ENCODE peak calls at places on chromosome X, in ten cellular contexts. J is AG10803; E is adrenal gland; S is dorsolateral prefrontal cortex; A is left ventricle myocardium inferior; Y is CD4-positive, alpha-beta T cell; G is HepG2; P is fibroblast of mammary gland; D is GM06990; N is endothelial cell. B is an unnamed sample.

GRCh38 chrX:39401483-39402110 is 600.3 kb downstream of the MID1IP1 start:
- DNase-seq in E (no peak), Y (no peak), G (no peak), P (no peak), D (no peak), N (no peak), J (no peak), A (no peak), S (no peak), B (no peak)

GRCh38 chrX:40054793-40055192 is 43.0 kb downstream of the BCOR start:
- DNase-seq in N (no peak), A (no peak), Y (no peak), D (no peak), S (no peak), E (no peak), G (no peak), P (no peak), J (no peak), B (no peak)

GRCh38 chrX:119235872-119236598 is at the start of gene PGRMC1:
- DNase-seq in D (peak; percentile 89), J (peak; percentile 78), P (peak; percentile 75), E (peak; percentile 80), A (peak; percentile 82), S (peak; percentile 74), Y (peak; percentile 71), G (peak; percentile 55), N (peak; percentile 73), B (peak; percentile 79)

GRCh38 chrX:153307546-153308175 is 13.9 kb downstream of the PNMA6F start:
- DNase-seq in Y (no peak), P (no peak), N (no peak), E (no peak), A (no peak), S (no peak), J (peak; percentile 2), D (no peak), G (no peak), B (no peak)

GRCh38 chrX:38806875-38807601 is 5.8 kb downstream of the MID1IP1 start:
- DNase-seq in Y (no peak), N (no peak), G (peak; percentile 13), A (no peak), P (no peak), D (no peak), J (no peak), S (no peak), E (no peak), B (no peak)

GRCh38 chrX:43646800-43647199 is 9.3 kb upstream of the MAOA start:
- DNase-seq in D (no peak), E (no peak), A (no peak), P (no peak), N (no peak), S (no peak), G (no peak), J (no peak), Y (no peak), B (no peak)

GRCh38 chrX:76802698-76803097 is 375.2 kb downstream of the MAGEE1 start:
- DNase-seq in N (no peak), E (no peak), S (no peak), A (no peak), Y (no peak), P (peak; percentile 5), J (peak; percentile 5), D (no peak), G (no peak), B (no peak)

GRCh38 chrX:9682456-9682855 is 83.2 kb downstream of the GPR143 start:
- DNase-seq in N (no peak), Y (no peak), E (no peak), A (no peak), S (no peak), D (no peak), P (peak; percentile 17), J (peak; percentile 29), G (no peak), B (no peak)

GRCh38 chrX:39613997-39614679 is 483.6 kb downstream of the BCOR start:
- DNase-seq in J (no peak), S (no peak), D (peak; percentile 38), A (no peak), G (no peak), N (no peak), P (no peak), E (no peak), Y (peak; percentile 1), B (peak; percentile 84)

GRCh38 chrX:12197030-12197429 is 58.8 kb downstream of the FRMPD4 start:
- DNase-seq in G (no peak), Y (no peak), J (peak; percentile 41), A (no peak), E (no peak), S (no peak), D (no peak), P (peak; percentile 15), N (no peak), B (no peak)

DNA sequence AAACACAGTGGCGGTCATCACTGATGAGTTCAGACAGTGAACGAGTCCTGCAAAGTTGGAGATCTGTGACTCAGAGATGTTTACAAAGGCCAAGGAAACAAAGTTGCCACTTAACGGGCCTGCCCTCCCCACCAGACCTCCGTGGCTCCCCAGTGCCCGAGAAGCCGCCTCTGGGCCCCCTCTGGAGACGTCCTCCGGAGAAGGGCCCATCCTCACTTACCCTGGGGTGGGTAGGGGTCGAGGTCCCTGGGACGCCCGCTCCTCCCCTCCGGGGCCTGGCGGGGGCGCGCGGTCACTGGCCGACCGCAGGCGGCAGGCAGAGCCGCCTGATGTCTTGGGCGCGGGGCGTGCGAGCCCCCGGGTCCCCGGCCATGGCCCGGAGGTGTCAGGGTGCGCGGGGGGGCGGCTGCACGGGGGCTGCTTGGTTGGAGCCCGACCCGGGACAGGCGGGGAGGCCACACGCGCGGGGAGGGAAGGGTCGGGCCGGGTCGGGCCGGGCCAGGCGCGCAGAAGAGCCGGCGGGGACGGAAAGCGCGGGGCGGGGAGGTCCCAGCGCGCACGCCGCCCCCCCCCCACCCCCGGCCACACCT is 590 bp downstream of the DHRSX start:
- DNase-seq in S (no peak), J (peak; percentile 64), Y (peak; percentile 9), N (peak; percentile 57), P (peak; percentile 77), D (peak; percentile 62), G (peak; percentile 18), E (peak; percentile 54), A (peak; percentile 34), B (peak; percentile 34)
- TF ChIP-seq CTCF in S (peak; percentile 7), J (no peak), Y (no peak), N (no peak), P (no peak), D (peak; percentile 37), G (peak; percentile 48), E (no peak), A (peak; percentile 24), B (no peak)

GRCh38 chrX:124097116-124097515 is 135.6 kb downstream of the STAG2 start:
- DNase-seq in J (no peak), S (no peak), E (no peak), N (no peak), P (no peak), Y (no peak), D (no peak), A (no peak), G (no peak), B (no peak)

GRCh38 chrX:124103966-124104365 is 142.5 kb downstream of the STAG2 start:
- DNase-seq in A (no peak), E (no peak), Y (no peak), N (no peak), J (no peak), D (no peak), G (no peak), S (no peak), P (no peak), B (no peak)

GRCh38 chrX:124093222-124093621 is 131.7 kb downstream of the STAG2 start:
- DNase-seq in Y (no peak), A (no peak), P (no peak), G (no peak), S (no peak), E (no peak), N (no peak), J (no peak), D (no peak), B (no peak)

DNA sequence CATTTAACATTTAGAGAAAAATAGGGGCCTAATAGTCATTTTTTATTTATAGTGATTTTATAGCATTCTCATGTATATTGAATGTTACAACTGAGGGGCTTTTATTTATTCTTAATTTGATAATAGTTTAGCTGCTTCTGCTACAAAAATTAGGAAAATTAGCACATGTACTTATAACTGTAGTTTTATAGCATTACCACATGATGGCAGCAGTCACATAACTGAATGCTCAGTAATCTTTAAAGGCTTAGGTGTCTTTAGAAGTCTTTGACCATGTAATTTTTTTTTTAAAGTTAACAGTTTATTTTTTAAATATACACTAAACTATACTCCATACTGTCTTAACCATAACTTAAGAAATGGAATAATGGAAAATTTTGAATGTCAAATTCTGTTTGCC is 136.6 kb downstream of the STAG2 start:
- DNase-seq in S (no peak), J (peak; percentile 47), E (no peak), N (no peak), Y (no peak), G (peak; percentile 9), D (no peak), P (peak; percentile 54), A (no peak), B (no peak)
- TF ChIP-seq CTCF in S (peak; percentile 48), J (peak; percentile 58), E (peak; percentile 35), N (peak; percentile 34), Y (peak; percentile 50), G (peak; percentile 40), D (peak; percentile 64), P (peak; percentile 60), A (peak; percentile 63), B (peak; percentile 64)

DNA sequence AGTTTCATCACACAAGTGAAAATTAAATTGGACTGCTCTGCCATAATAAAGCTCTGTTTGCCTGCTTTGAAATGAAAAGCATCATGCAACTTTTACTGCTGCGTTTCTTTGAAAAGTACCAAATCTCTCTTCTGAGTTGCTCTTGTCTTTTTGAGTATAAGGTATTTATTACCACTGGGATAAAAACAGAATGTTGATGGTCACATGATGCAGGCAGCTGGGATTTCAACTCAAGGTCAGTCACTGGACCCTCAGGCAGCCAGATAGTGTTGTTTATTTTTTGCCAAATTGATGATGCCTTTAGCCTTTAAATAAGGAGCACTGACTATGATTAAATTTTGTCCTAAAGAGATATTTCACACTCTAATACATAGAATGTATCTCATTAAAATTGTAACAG is 32.7 kb downstream of the DMD start:
- DNase-seq in D (no peak), P (no peak), J (no peak), G (no peak), E (no peak), S (no peak), A (no peak), N (no peak), Y (no peak), B (no peak)
- TF ChIP-seq CTCF in D (no peak), P (no peak), J (no peak), G (no peak), E (no peak), S (no peak), A (no peak), N (no peak), Y (no peak), B (no peak)

GRCh38 chrX:2708016-2708415 is 16.9 kb downstream of the CD99 start:
- DNase-seq in P (peak; percentile 28), G (no peak), J (no peak), A (no peak), Y (no peak), N (no peak), S (no peak), D (no peak), E (no peak), B (peak; percentile 38)
- TF ChIP-seq CTCF in P (no peak), G (no peak), J (no peak), A (no peak), Y (no peak), N (no peak), S (no peak), D (no peak), E (peak; percentile 11), B (no peak)

B was measured in activated CD8-positive, alpha-beta T cell treated with anti-CD3 and anti-CD28 coated beads for 36 hours.